ENCODE peak calls at places on chromosomes 6 and 20, in eight cellular contexts. X, C, E, D, U, B, M and Q are unnamed samples.

GRCh38 chr20:42945194-42945593 is 244.5 kb downstream of the PTPRT start:
- DNase-seq in X (no peak), D (no peak), U (no peak), E (no peak), B (peak), C (no peak), M (no peak), Q (no peak)

GRCh38 chr6:1110164-1110563 is 201.7 kb upstream of the FOXQ1 start:
- DNase-seq in B (no peak), D (peak), C (no peak), X (no peak), M (no peak), U (no peak), E (peak), Q (no peak)

GRCh38 chr6:164455835-164456234 is 853.6 kb downstream of the C6orf118 start:
- DNase-seq in B (no peak), E (no peak), C (no peak), X (no peak), D (no peak), M (no peak), U (peak), Q (no peak)

GRCh38 chr20:5674176-5674660 is 76.0 kb upstream of the SHLD1 start:
- DNase-seq in X (no peak), D (peak), U (no peak), C (no peak), B (no peak), M (peak), E (peak), Q (peak)

GRCh38 chr6:52649521-52649920 is 21.4 kb upstream of the TMEM14A start:
- DNase-seq in X (no peak), D (no peak), C (no peak), E (no peak), B (no peak), U (no peak), M (no peak), Q (no peak)

GRCh38 chr20:45406260-45407066 is 1.6 kb upstream of the DBNDD2 start:
- DNase-seq in D (no peak), U (peak), M (no peak), X (peak), E (no peak), B (peak), C (no peak), Q (peak)

GRCh38 chr6:83463886-83464285 is 33.0 kb upstream of the ME1 start:
- DNase-seq in E (no peak), C (no peak), M (no peak), X (no peak), D (no peak), B (no peak), U (no peak), Q (no peak)

GRCh38 chr20:2301164-2301622 is 5.4 kb downstream of the TGM3 start:
- DNase-seq in M (peak), D (peak), C (no peak), X (peak), B (no peak), U (no peak), E (no peak), Q (peak)

GRCh38 chr6:4979426-4979825 is 24.4 kb downstream of the RPP40 start:
- DNase-seq in D (no peak), M (no peak), C (no peak), B (no peak), U (no peak), E (no peak), X (no peak), Q (no peak)

GRCh38 chr6:19210849-19211590 is 626.1 kb upstream of the ID4 start:
- DNase-seq in D (peak), U (peak), B (peak), C (no peak), E (no peak), X (peak), M (no peak), Q (no peak)

GRCh38 chr6:143158113-143158581 is 97.5 kb downstream of the AIG1 start:
- DNase-seq in E (no peak), D (no peak), X (no peak), U (no peak), C (peak), M (no peak), B (no peak), Q (no peak)

GRCh38 chr6:13687917-13688351 is 23.7 kb downstream of the RANBP9 start:
- DNase-seq in U (no peak), C (no peak), D (no peak), X (no peak), M (no peak), B (no peak), E (no peak), Q (no peak)

GRCh38 chr20:41318271-41318649 is 729 bp upstream of the ZHX3 start:
- DNase-seq in U (no peak), C (no peak), X (no peak), E (no peak), B (no peak), M (no peak), D (peak), Q (no peak)

DNA sequence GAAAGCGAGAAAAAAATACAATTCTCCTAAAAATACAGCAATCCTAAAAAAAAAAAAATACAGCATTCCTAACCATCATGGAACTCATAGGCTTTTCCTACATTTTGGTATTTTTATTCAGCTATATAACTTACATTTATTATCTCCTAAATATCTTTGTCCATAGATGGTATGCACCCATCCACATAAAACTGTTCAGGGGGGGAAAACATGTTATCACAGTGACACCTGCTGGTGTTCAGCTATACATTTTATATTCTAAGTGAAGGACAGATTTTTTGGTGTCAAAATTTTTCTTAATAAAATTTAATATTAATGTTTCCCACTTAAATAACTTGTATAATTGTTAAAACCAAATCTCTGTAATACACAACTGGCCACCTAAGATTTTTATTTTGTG is 58.0 kb downstream of the BLOC1S5 start:
- DNase-seq in E (peak), D (peak), B (peak), C (no peak), M (no peak), U (no peak), X (peak), Q (no peak)
- TF ChIP-seq REST in E (no peak), D (no peak), B (no peak), C (no peak), M (no peak), U (no peak), X (no peak), Q (no peak)

DNA sequence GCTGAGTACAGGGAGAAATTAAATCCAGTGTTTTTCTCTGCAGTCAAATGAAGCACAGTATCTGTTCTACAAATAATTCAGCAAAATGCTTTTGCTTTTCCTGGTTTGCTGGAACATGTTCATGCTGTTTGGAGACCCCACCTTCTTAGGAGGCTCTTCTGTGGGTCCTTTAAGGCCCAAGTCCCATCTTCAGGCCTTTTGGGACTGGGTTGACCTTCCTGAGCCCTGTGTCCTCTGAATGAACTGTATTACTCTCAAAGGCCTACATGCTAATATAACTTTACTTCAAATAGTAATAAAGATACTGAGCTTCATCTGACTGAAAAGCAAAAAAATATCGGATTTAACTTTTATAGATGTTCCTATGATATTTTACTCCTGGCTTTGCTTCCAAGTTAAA is 19.3 kb downstream of the SMLR1 start:
- DNase-seq in B (no peak), X (no peak), E (no peak), D (no peak), C (no peak), M (no peak), U (no peak), Q (no peak)
- H3K4me3 ChIP-seq in B (no peak), X (no peak), E (no peak), D (no peak), C (no peak), M (no peak), U (no peak), Q (no peak)

GRCh38 chr6:136643850-136644596 is 93.8 kb upstream of the MAP7 start:
- DNase-seq in X (peak), D (peak), M (peak), E (peak), C (peak), B (peak), U (peak), Q (peak)
- TF ChIP-seq POLR2AphosphoS5 in X (no peak), D (no peak), M (peak), E (no peak), C (no peak), B (no peak), U (no peak), Q (no peak)

GRCh38 chr6:157690441-157691210 is 132.4 kb upstream of the SNX9 start:
- DNase-seq in X (no peak), M (no peak), B (no peak), D (no peak), U (no peak), E (no peak), C (no peak), Q (no peak)
- TF ChIP-seq REST in X (no peak), M (no peak), B (no peak), D (no peak), U (no peak), E (no peak), C (no peak), Q (no peak)

GRCh38 chr6:106972500-106972899 is 2.0 kb downstream of the CD24 start:
- DNase-seq in D (no peak), M (no peak), U (no peak), X (no peak), E (no peak), C (no peak), B (peak), Q (no peak)
- H3K4me3 ChIP-seq in D (peak), M (no peak), U (peak), X (no peak), E (no peak), C (peak), B (no peak), Q (no peak)

GRCh38 chr6:27679968-27680694 is 207.2 kb upstream of the ZNF184 start:
- DNase-seq in D (no peak), B (no peak), E (no peak), C (no peak), U (peak), M (no peak), X (no peak), Q (no peak)

GRCh38 chr6:27674882-27675281 is 202.0 kb upstream of the ZNF184 start:
- DNase-seq in X (no peak), U (no peak), B (no peak), M (no peak), E (no peak), D (no peak), C (no peak), Q (no peak)

GRCh38 chr6:27678449-27678848 is 205.5 kb upstream of the ZNF184 start:
- DNase-seq in M (no peak), X (no peak), E (no peak), C (no peak), U (no peak), B (no peak), D (no peak), Q (no peak)

GRCh38 chr6:27684264-27685211 is 211.6 kb upstream of the ZNF184 start:
- DNase-seq in B (peak), C (peak), D (peak), X (peak), M (peak), E (peak), U (peak), Q (peak)

GRCh38 chr6:27679308-27679967 is 206.5 kb upstream of the ZNF184 start:
- DNase-seq in D (no peak), X (no peak), U (peak), M (no peak), C (no peak), E (no peak), B (no peak), Q (no peak)
- TF ChIP-seq POLR2AphosphoS5 in D (no peak), X (no peak), U (no peak), M (no peak), C (no peak), E (no peak), B (no peak), Q (no peak)